ENCODE peak calls at places on chromosome 12, in four cellular contexts. W, T, K and B are unnamed samples.
A peak's percentile ranks its signal among the peaks of the same experiment; 100 is the strongest.

GRCh38 chr12:32877670-32878459 is 18.7 kb downstream of the PKP2 start:
- DNase-seq in W (peak; percentile 44), T (peak; percentile 44), K (no peak), B (no peak)

GRCh38 chr12:4934651-4935050 is 24.9 kb downstream of the KCNA1 start:
- DNase-seq in T (no peak), K (no peak), W (peak; percentile 47), B (peak; percentile 11)

GRCh38 chr12:53096089-53096741 is 1.3 kb upstream of the IGFBP6 start:
- DNase-seq in T (peak; percentile 25), W (peak; percentile 95), K (no peak), B (peak; percentile 95)

GRCh38 chr12:100672075-100672592 is 98.7 kb downstream of the GAS2L3 start:
- DNase-seq in W (peak; percentile 12), T (peak; percentile 22), K (no peak), B (no peak)

GRCh38 chr12:124687695-124688301 is 120.4 kb upstream of the NCOR2 start:
- DNase-seq in T (peak; percentile 73), K (peak; percentile 9), W (no peak), B (peak; percentile 70)

GRCh38 chr12:109726511-109727038 is 12.9 kb downstream of the FAM222A start:
- DNase-seq in W (no peak), T (no peak), K (no peak), B (no peak)

GRCh38 chr12:1457901-1458300 is 136.5 kb downstream of the FBXL14 start:
- DNase-seq in K (no peak), W (peak; percentile 64), T (peak; percentile 65), B (peak; percentile 92)

GRCh38 chr12:122058750-122059149 is 19.8 kb upstream of the MLXIP start:
- DNase-seq in W (no peak), T (no peak), K (no peak), B (no peak)

GRCh38 chr12:3483089-3483488 is 7.9 kb upstream of the PRMT8 start:
- DNase-seq in T (no peak), W (no peak), K (no peak), B (no peak)

GRCh38 chr12:109736552-109737108 is 23.0 kb downstream of the FAM222A start:
- DNase-seq in T (peak; percentile 69), K (no peak), W (peak; percentile 49), B (peak; percentile 47)

GRCh38 chr12:77189463-77189862 is 124.1 kb upstream of the E2F7 start:
- DNase-seq in W (peak; percentile 90), T (peak; percentile 86), K (no peak), B (peak; percentile 72)

GRCh38 chr12:112381421-112381897 is 772 bp downstream of the HECTD4 start:
- DNase-seq in K (peak; percentile 16), T (peak; percentile 13), W (no peak), B (no peak)